ENCODE peak calls at places on chromosome X, in nine cellular contexts. M is H1; X is aorta; L is SK-N-SH; K is endodermal cell; P is CD4-positive, CD25-positive, alpha-beta regulatory T cell; V is thoracic aorta; G is tibial artery; J is left ventricle myocardium inferior. N is an unnamed sample. For H3K4me1, the result is how much of the 10 kb centered on the place peaks cover.

GRCh38 chrX:8867454-8867853 is 66.3 kb upstream of the FAM9A start:
- DNase-seq in X (no peak), K (no peak), M (no peak), J (no peak), L (no peak), P (no peak), V (no peak), G (no peak), N (no peak)

GRCh38 chrX:20267924-20268701 is 1.4 kb upstream of the RPS6KA3 start:
- DNase-seq in V (peak), P (no peak), X (peak), J (peak), G (peak), K (peak), M (no peak), L (peak), N (peak)

GRCh38 chrX:100587846-100588245 is 3.1 kb downstream of the TNMD start:
- DNase-seq in K (no peak), X (no peak), J (no peak), G (no peak), L (no peak), P (no peak), V (no peak), M (no peak), N (no peak)

GRCh38 chrX:118807151-118808017 is 16.2 kb upstream of the ZCCHC12 start:
- DNase-seq in X (no peak), J (peak), P (peak), V (no peak), G (no peak), M (no peak), L (peak), K (peak), N (no peak)

GRCh38 chrX:97847885-97848679 is 964.4 kb downstream of the RPA4 start:
- DNase-seq in M (no peak), X (peak), K (no peak), G (no peak), J (no peak), P (no peak), L (peak), V (no peak), N (no peak)

GRCh38 chrX:134636859-134637258 is 21.4 kb downstream of the PLAC1 start:
- DNase-seq in G (no peak), L (no peak), V (no peak), X (no peak), J (no peak), M (no peak), K (no peak), P (no peak), N (no peak)

GRCh38 chrX:110407910-110408545 is 49.4 kb downstream of the RTL9 start:
- DNase-seq in K (peak), G (no peak), J (no peak), V (no peak), X (no peak), M (no peak), L (peak), P (peak), N (no peak)

GRCh38 chrX:136635235-136635634 is 12.7 kb upstream of the CD40LG start:
- DNase-seq in V (no peak), P (peak), M (no peak), X (no peak), L (no peak), J (no peak), K (no peak), G (no peak), N (no peak)

GRCh38 chrX:40169193-40170086 is 71.7 kb upstream of the BCOR start:
- DNase-seq in M (peak), V (no peak), J (no peak), G (no peak), L (peak), P (peak), X (no peak), K (peak), N (peak)

GRCh38 chrX:47361538-47362511 is 8.6 kb upstream of the ZNF157 start:
- DNase-seq in P (peak), K (peak), G (peak), X (peak), M (peak), J (peak), V (peak), L (peak), N (peak)

GRCh38 chrX:97685753-97686152 is 802.0 kb downstream of the RPA4 start:
- DNase-seq in G (no peak), X (no peak), M (no peak), V (no peak), L (peak), J (no peak), K (no peak), P (peak), N (no peak)

GRCh38 chrX:11619426-11619825 is 46.3 kb downstream of the ARHGAP6 start:
- DNase-seq in V (no peak), P (no peak), X (no peak), M (no peak), G (no peak), J (no peak), K (no peak), L (no peak), N (no peak)

GRCh38 chrX:132031867-132032266 is 8.8 kb downstream of the STK26 start:
- DNase-seq in P (no peak), V (no peak), J (no peak), K (no peak), G (no peak), X (no peak), L (peak), M (no peak), N (no peak)

GRCh38 chrX:40097492-40098263 is at the start of gene BCOR:
- DNase-seq in G (no peak), M (no peak), J (peak), P (peak), X (peak), K (peak), V (no peak), L (peak), N (peak)

GRCh38 chrX:7132335-7133035 is 15.0 kb upstream of the STS start:
- DNase-seq in L (no peak), K (peak), X (peak), G (no peak), P (peak), J (no peak), M (peak), V (no peak), N (no peak)

GRCh38 chrX:119667111-119667928 is 25.6 kb downstream of the SEPTIN6 start:
- DNase-seq in K (no peak), L (peak), G (no peak), J (peak), X (no peak), V (no peak), P (no peak), M (no peak), N (no peak)

GRCh38 chrX:119763175-119763574 is 4.8 kb downstream of the SOWAHD start:
- DNase-seq in K (no peak), V (no peak), X (no peak), G (no peak), J (no peak), L (no peak), P (no peak), M (no peak), N (no peak)

GRCh38 chrX:47637546-47638195 is 7.9 kb upstream of the CFP start:
- DNase-seq in P (peak), G (peak), K (peak), M (no peak), V (no peak), J (peak), L (no peak), X (no peak), N (no peak)

GRCh38 chrX:107849747-107850478 is 24.2 kb downstream of the MID2 start:
- DNase-seq in K (peak), X (no peak), M (no peak), G (no peak), V (no peak), J (no peak), P (no peak), L (no peak), N (no peak)

GRCh38 chrX:64975491-64975890 is 759 bp downstream of the ZC4H2 start:
- DNase-seq in G (peak), J (peak), K (peak), P (peak), L (peak), X (peak), M (no peak), V (no peak), N (peak)

GRCh38 chrX:109839694-109840358 is 106.8 kb upstream of the ACSL4 start:
- DNase-seq in G (no peak), X (no peak), P (no peak), V (no peak), M (peak), L (no peak), J (peak), K (peak), N (peak)

GRCh38 chrX:42143866-42144592 is 220.7 kb upstream of the CASK start:
- DNase-seq in K (no peak), M (no peak), J (no peak), L (no peak), X (no peak), P (no peak), V (no peak), G (no peak), N (no peak)

GRCh38 chrX:115362334-115363095 is 73.0 kb downstream of the LUZP4 start:
- DNase-seq in G (no peak), P (no peak), X (no peak), M (no peak), J (no peak), L (no peak), V (no peak), K (peak), N (no peak)

GRCh38 chrX:43899878-43900815 is 17.9 kb upstream of the MAOB start:
- DNase-seq in J (no peak), X (no peak), V (no peak), L (no peak), G (no peak), M (no peak), K (no peak), P (no peak), N (no peak)

GRCh38 chrX:132384301-132384700 is 104.5 kb downstream of the MBNL3 start:
- DNase-seq in G (no peak), X (no peak), P (no peak), M (no peak), L (no peak), V (no peak), J (no peak), K (no peak), N (no peak)

GRCh38 chrX:74179071-74179470 is 124.9 kb upstream of the ZCCHC13 start:
- DNase-seq in L (no peak), V (no peak), M (no peak), K (no peak), J (no peak), X (no peak), G (no peak), P (no peak), N (no peak)

GRCh38 chrX:46683023-46683422 is 75.9 kb downstream of the SLC9A7 start:
- DNase-seq in V (no peak), L (no peak), X (no peak), M (no peak), G (no peak), P (no peak), J (no peak), K (no peak), N (no peak)

GRCh38 chrX:103360092-103360491 is 3.8 kb downstream of the TCEAL9 start:
- DNase-seq in P (no peak), G (no peak), M (no peak), L (peak), K (no peak), J (no peak), V (no peak), X (no peak), N (no peak)

GRCh38 chrX:53422915-53423268 is 219 bp downstream of the RIBC1 start:
- DNase-seq in J (no peak), K (no peak), X (no peak), L (no peak), M (no peak), V (no peak), G (no peak), P (no peak), N (no peak)

GRCh38 chrX:47162927-47163583 is 18.0 kb downstream of the RBM10 start:
- DNase-seq in K (no peak), P (no peak), X (no peak), L (no peak), G (no peak), M (no peak), V (no peak), J (no peak), N (no peak)

GRCh38 chrX:40179333-40179732 is 81.6 kb upstream of the BCOR start:
- DNase-seq in X (no peak), P (no peak), G (no peak), K (no peak), L (no peak), V (no peak), M (no peak), J (no peak), N (no peak)

GRCh38 chrX:19947612-19948011 is 43.2 kb downstream of the BCLAF3 start:
- DNase-seq in V (no peak), K (no peak), J (no peak), M (no peak), L (no peak), G (no peak), X (no peak), P (no peak), N (no peak)

GRCh38 chrX:49977319-49978090 is 55.1 kb downstream of the CLCN5 start:
- DNase-seq in J (no peak), V (no peak), L (peak), P (no peak), G (no peak), M (no peak), X (no peak), K (no peak), N (no peak)

GRCh38 chrX:71292669-71293379 is 8.7 kb upstream of the ITGB1BP2 start:
- DNase-seq in L (no peak), K (no peak), P (no peak), J (no peak), M (no peak), G (no peak), V (no peak), X (no peak), N (no peak)
- H3K27ac ChIP-seq in L (peak), K (no peak), P (no peak), J (no peak), M (no peak), G (no peak), V (no peak), X (no peak), N (no peak)

GRCh38 chrX:17413228-17413627 is 38.2 kb downstream of the NHS start:
- DNase-seq in G (no peak), V (no peak), P (no peak), M (no peak), X (no peak), L (no peak), J (no peak), K (no peak), N (no peak)

GRCh38 chrX:17414057-17414658 is 39.2 kb downstream of the NHS start:
- DNase-seq in P (no peak), J (no peak), M (no peak), K (no peak), X (no peak), V (no peak), G (peak), L (no peak), N (no peak)

GRCh38 chrX:17414839-17415238 is 39.8 kb downstream of the NHS start:
- DNase-seq in G (peak), P (no peak), M (no peak), K (peak), V (no peak), X (peak), L (no peak), J (peak), N (no peak)

GRCh38 chrX:17411189-17411588 is 36.2 kb downstream of the NHS start:
- DNase-seq in J (no peak), V (no peak), L (no peak), G (no peak), M (no peak), X (no peak), P (no peak), K (no peak), N (no peak)

GRCh38 chrX:17412692-17413091 is 37.7 kb downstream of the NHS start:
- DNase-seq in P (no peak), L (peak), V (no peak), K (no peak), G (no peak), J (no peak), X (no peak), M (no peak), N (no peak)
- H3K4me1 ChIP-seq in P (under half), L (under half), V (under half), K (under half), G (under half), J (under half), X (under half), M (under half), N (under half)

DNA sequence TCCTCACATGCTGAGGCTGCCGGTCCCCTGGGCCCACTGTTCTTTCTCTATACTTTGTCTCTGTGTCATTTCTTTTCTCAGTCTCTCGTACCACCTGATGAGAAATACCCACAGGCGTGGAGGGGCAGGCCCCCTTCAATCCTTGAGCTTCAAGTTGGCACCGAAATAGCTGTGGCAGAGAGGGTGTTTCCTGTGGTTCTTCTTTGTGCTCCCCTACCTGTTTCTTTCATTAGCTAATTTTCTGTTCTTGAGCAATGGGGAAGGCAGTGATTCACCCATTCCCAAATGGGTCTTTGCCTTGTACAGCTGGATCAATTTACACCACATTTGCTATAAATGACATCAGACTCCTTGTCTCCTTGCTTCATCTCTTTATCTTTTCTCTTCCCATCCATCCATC is 2.1 kb upstream of the CYSLTR1 start:
- DNase-seq in K (no peak), V (no peak), X (no peak), L (no peak), P (no peak), M (no peak), J (no peak), G (no peak), N (no peak)
- H3K27ac ChIP-seq in K (no peak), V (no peak), X (no peak), L (no peak), P (no peak), M (no peak), J (no peak), G (no peak), N (no peak)

DNA sequence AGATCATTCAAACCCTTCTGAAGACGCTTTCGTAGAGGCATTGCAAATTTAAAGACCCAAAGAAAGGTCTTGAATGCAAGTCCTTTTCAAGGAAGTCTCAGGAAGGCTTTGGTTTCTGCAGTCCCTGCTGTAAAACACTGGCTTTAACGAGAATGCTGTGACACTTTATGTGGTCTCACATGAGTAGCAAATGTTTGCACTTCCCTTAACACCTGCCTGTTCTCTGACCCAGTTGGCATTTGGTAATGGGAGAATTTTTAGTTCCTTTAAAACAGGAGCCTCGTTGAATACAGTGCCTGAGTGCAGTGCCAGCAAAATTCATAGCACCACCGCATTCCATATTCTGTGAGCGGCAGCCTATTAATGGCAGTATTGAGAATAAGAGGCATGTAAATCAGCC is 330.5 kb upstream of the PRKX start:
- DNase-seq in G (no peak), K (no peak), L (no peak), M (no peak), P (no peak), J (no peak), V (no peak), X (no peak), N (no peak)
- H3K4me1 ChIP-seq in G (under half), K (under half), L (under half), M (under half), P (under half), J (under half), V (under half), X (under half), N (under half)

DNA sequence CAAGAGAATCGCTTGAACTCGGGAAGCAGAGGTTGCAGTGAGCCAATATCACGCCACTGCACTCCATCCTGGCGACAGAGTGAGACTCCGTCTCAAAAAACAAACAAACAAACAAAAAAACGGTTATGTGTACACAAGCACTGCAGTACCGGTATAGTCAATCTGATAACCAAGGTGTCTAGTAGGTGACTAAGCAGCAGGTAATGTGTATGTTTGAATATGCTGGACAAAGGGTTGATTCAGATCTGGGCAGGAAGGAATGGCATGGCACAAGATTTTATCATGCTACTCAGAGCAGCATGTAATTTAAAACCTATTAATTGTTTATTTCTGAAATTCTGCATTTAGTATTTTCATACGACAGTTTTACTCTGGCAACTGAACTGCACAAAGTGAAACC is 41.7 kb downstream of the MAGEC1 start:
- DNase-seq in K (no peak), J (no peak), X (no peak), G (no peak), L (no peak), V (no peak), P (no peak), M (no peak), N (no peak)
- H3K27ac ChIP-seq in K (no peak), J (no peak), X (no peak), G (no peak), L (no peak), V (no peak), P (no peak), M (no peak), N (no peak)

DNA sequence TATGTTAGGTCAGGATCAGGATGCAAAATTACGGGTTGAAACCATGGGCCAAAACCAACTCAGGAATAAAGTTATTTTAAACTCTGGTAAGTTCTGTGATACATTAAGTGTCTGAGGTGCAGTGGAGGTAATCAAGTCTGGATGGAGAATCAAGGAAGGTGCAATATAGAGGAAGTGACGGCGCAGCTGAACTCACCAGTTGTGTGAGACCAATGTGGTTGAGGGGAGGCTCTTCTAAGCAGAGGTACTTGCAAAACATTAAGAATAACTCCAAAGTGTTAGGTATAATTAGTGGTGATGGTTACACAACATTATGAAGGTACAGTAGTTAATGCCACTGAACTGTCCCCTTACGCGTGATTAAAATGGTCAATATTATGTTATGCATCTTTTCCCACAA is 19.7 kb downstream of the GAB3 start:
- DNase-seq in P (no peak), G (no peak), X (no peak), L (no peak), M (no peak), K (no peak), V (no peak), J (no peak), N (no peak)
- H3K4me1 ChIP-seq in P (under half), G (half or more), X (under half), L (under half), M (under half), K (under half), V (half or more), J (half or more), N (half or more)

N was measured in sigmoid colon.